ENCODE peak calls at places on chromosome 6, in six cellular contexts. One of them, this sample, is unnamed.
A peak's percentile ranks its signal among the peaks of the same experiment; 100 is the strongest.

GRCh38 chr6:15457121-15457646 is 205.6 kb downstream of the DTNBP1 start:
- DNase-seq in PC-9: no peak
- DNase-seq in adrenal gland: no peak
- DNase-seq in sigmoid colon: no peak
- DNase-seq in dorsolateral prefrontal cortex: no peak
- DNase-seq in pancreas: no peak
- DNase-seq in this sample: no peak

GRCh38 chr6:26286168-26286854 is 78.7 kb upstream of the BTN3A2 start:
- DNase-seq in PC-9: peak; percentile 61
- DNase-seq in adrenal gland: peak; percentile 75
- DNase-seq in sigmoid colon: peak; percentile 88
- DNase-seq in dorsolateral prefrontal cortex: peak; percentile 50
- DNase-seq in pancreas: no peak
- DNase-seq in this sample: peak; percentile 85

GRCh38 chr6:35475573-35475972 is 7.4 kb downstream of the RPL10A start:
- DNase-seq in PC-9: no peak
- DNase-seq in adrenal gland: no peak
- DNase-seq in sigmoid colon: no peak
- DNase-seq in dorsolateral prefrontal cortex: no peak
- DNase-seq in pancreas: no peak
- DNase-seq in this sample: no peak

GRCh38 chr6:166515072-166515810 is 71.2 kb downstream of the RAMACL start:
- DNase-seq in PC-9: peak; percentile 45
- DNase-seq in adrenal gland: no peak
- DNase-seq in sigmoid colon: no peak
- DNase-seq in dorsolateral prefrontal cortex: peak; percentile 76
- DNase-seq in pancreas: no peak
- DNase-seq in this sample: peak; percentile 69

GRCh38 chr6:116012966-116013365 is 47.7 kb downstream of the FRK start:
- DNase-seq in PC-9: no peak
- DNase-seq in adrenal gland: no peak
- DNase-seq in sigmoid colon: no peak
- DNase-seq in dorsolateral prefrontal cortex: no peak
- DNase-seq in pancreas: no peak
- DNase-seq in this sample: no peak

GRCh38 chr6:69957990-69958559 is 91.7 kb downstream of the COL19A1 start:
- DNase-seq in PC-9: no peak
- DNase-seq in adrenal gland: no peak
- DNase-seq in sigmoid colon: no peak
- DNase-seq in dorsolateral prefrontal cortex: no peak
- DNase-seq in pancreas: no peak
- DNase-seq in this sample: peak; percentile 3

GRCh38 chr6:113860165-113860955 is 3.2 kb downstream of the MARCKS start:
- DNase-seq in PC-9: no peak
- DNase-seq in adrenal gland: peak; percentile 41
- DNase-seq in sigmoid colon: peak; percentile 75
- DNase-seq in dorsolateral prefrontal cortex: no peak
- DNase-seq in pancreas: peak; percentile 76
- DNase-seq in this sample: peak; percentile 70

GRCh38 chr6:158459726-158460125 is 100.2 kb upstream of the TMEM181 start:
- DNase-seq in PC-9: no peak
- DNase-seq in adrenal gland: no peak
- DNase-seq in sigmoid colon: no peak
- DNase-seq in dorsolateral prefrontal cortex: no peak
- DNase-seq in pancreas: no peak
- DNase-seq in this sample: no peak

GRCh38 chr6:56806368-56806767 is 148.5 kb upstream of the BEND6 start:
- DNase-seq in PC-9: no peak
- DNase-seq in adrenal gland: no peak
- DNase-seq in sigmoid colon: no peak
- DNase-seq in dorsolateral prefrontal cortex: no peak
- DNase-seq in pancreas: no peak
- DNase-seq in this sample: no peak

GRCh38 chr6:947235-947934 is 254.4 kb upstream of the EXOC2 start:
- DNase-seq in PC-9: no peak
- DNase-seq in adrenal gland: no peak
- DNase-seq in sigmoid colon: no peak
- DNase-seq in dorsolateral prefrontal cortex: no peak
- DNase-seq in pancreas: no peak
- DNase-seq in this sample: no peak

GRCh38 chr6:27871919-27872633 is 40.1 kb downstream of the OR2B2 start:
- DNase-seq in PC-9: peak; percentile 85
- DNase-seq in adrenal gland: peak; percentile 85
- DNase-seq in sigmoid colon: peak; percentile 80
- DNase-seq in dorsolateral prefrontal cortex: no peak
- DNase-seq in pancreas: peak; percentile 77
- DNase-seq in this sample: peak; percentile 99

GRCh38 chr6:118649918-118650499 is 1.4 kb downstream of the CEP85L start:
- DNase-seq in PC-9: no peak
- DNase-seq in adrenal gland: no peak
- DNase-seq in sigmoid colon: no peak
- DNase-seq in dorsolateral prefrontal cortex: no peak
- DNase-seq in pancreas: no peak
- DNase-seq in this sample: no peak

GRCh38 chr6:118651282-118652050 is at the start of gene CEP85L:
- DNase-seq in PC-9: peak; percentile 84
- DNase-seq in adrenal gland: peak; percentile 94
- DNase-seq in sigmoid colon: peak; percentile 95
- DNase-seq in dorsolateral prefrontal cortex: peak; percentile 93
- DNase-seq in pancreas: peak; percentile 95
- DNase-seq in this sample: peak; percentile 81

GRCh38 chr6:118648866-118649554 is 2.4 kb downstream of the CEP85L start:
- DNase-seq in PC-9: no peak
- DNase-seq in adrenal gland: no peak
- DNase-seq in sigmoid colon: no peak
- DNase-seq in dorsolateral prefrontal cortex: no peak
- DNase-seq in pancreas: no peak
- DNase-seq in this sample: peak; percentile 21

GRCh38 chr6:118652051-118652699 is 784 bp upstream of the CEP85L start:
- DNase-seq in PC-9: no peak
- DNase-seq in adrenal gland: no peak
- DNase-seq in sigmoid colon: no peak
- DNase-seq in dorsolateral prefrontal cortex: peak; percentile 9
- DNase-seq in pancreas: no peak
- DNase-seq in this sample: no peak

DNA sequence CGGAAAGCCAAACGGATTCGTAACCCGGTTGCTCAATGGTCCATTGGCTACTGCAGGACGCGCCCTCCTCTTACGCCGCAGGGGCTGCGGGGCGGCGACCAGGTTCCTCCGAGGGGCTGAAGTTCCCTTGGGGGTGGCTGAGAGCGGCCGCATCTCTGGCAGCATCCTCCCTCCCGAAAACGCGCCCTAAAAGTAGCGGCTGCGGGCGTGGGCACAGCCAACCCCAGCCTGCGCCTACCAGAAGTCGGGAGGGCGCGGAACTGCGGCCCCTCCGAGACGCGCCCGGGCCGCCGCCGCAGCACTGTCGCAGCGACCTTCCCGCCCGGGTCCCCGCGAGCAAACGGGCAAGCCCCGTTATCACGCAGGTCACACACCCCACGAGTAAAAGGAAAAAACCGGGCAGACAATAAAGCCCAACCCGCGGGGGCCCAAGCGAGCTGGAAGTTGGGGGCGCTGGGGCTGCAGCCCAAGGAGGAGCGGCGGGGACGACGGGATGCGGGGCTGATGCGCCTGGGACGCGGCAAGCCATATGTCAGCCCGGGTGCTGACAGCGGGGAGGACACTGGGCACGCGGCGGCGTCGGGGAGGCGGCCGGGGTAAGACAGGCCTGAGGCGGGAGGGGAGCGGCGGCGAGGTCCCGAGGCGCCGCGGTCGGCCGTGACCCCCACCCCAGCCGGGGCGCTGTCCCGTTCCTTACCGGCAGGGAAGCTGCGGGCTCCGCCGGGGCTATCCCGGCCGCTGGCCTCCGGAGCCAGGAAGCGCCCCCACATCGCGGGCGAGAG is 700 bp downstream of the CEP85L start:
- DNase-seq in PC-9: peak; percentile 15
- DNase-seq in adrenal gland: peak; percentile 56
- DNase-seq in sigmoid colon: peak; percentile 82
- DNase-seq in dorsolateral prefrontal cortex: peak; percentile 53
- DNase-seq in pancreas: peak; percentile 85
- DNase-seq in this sample: peak; percentile 56
- TF ChIP-seq CTCF in PC-9: no peak
- TF ChIP-seq CTCF in adrenal gland: no peak
- TF ChIP-seq CTCF in sigmoid colon: no peak
- TF ChIP-seq CTCF in dorsolateral prefrontal cortex: peak; percentile 38
- TF ChIP-seq CTCF in pancreas: no peak
- TF ChIP-seq CTCF in this sample: peak; percentile 14

DNA sequence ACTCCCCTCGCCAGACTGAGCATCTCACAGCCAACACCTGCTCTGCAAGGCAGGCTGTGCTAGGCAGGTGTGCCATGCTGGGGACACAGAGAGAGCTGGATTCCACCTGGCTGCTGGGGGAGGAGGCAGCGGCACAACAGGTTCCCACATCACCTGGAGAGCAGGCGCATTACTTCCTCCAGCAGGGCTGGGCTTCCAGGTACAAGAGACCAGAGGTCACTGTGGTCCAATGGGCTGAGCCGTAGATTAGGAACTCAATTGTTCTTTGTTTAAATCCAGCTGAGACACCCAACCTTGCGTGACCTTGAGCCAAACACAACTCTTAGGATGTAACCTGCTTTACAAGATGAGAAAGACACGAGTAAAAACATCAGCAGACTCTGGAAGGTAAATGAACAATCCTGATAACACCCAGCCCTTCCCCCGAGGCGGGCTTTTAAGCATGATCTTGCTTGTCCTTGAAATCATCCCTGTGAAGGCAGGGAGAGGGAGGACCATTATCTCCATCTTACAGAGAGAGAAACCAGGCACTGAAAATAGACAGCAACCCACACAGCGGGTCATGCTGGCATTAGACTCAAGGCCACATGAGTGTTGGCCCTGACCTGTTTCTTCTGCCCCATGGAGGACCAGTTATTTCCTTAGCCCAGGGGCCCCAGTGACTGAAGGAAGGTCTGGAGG is 216.5 kb upstream of the RREB1 start:
- DNase-seq in PC-9: no peak
- DNase-seq in adrenal gland: no peak
- DNase-seq in sigmoid colon: no peak
- DNase-seq in dorsolateral prefrontal cortex: no peak
- DNase-seq in pancreas: no peak
- DNase-seq in this sample: no peak
- H3K4me3 ChIP-seq in PC-9: no peak overlapping the region
- H3K4me3 ChIP-seq in adrenal gland: no peak overlapping the region
- H3K4me3 ChIP-seq in sigmoid colon: no peak overlapping the region
- H3K4me3 ChIP-seq in dorsolateral prefrontal cortex: no peak overlapping the region
- H3K4me3 ChIP-seq in pancreas: no peak overlapping the region
- H3K4me3 ChIP-seq in this sample: no peak overlapping the region

GRCh38 chr6:3888153-3888957 is 39.2 kb downstream of the FAM50B start:
- DNase-seq in PC-9: peak; percentile 48
- DNase-seq in adrenal gland: no peak
- DNase-seq in sigmoid colon: no peak
- DNase-seq in dorsolateral prefrontal cortex: no peak
- DNase-seq in pancreas: no peak
- DNase-seq in this sample: peak; percentile 52

GRCh38 chr6:3882865-3883264 is 33.7 kb downstream of the FAM50B start:
- DNase-seq in PC-9: no peak
- DNase-seq in adrenal gland: no peak
- DNase-seq in sigmoid colon: no peak
- DNase-seq in dorsolateral prefrontal cortex: no peak
- DNase-seq in pancreas: no peak
- DNase-seq in this sample: peak; percentile 97

GRCh38 chr6:3884007-3884745 is 35.0 kb downstream of the FAM50B start:
- DNase-seq in PC-9: peak; percentile 49
- DNase-seq in adrenal gland: no peak
- DNase-seq in sigmoid colon: no peak
- DNase-seq in dorsolateral prefrontal cortex: no peak
- DNase-seq in pancreas: no peak
- DNase-seq in this sample: peak; percentile 75

GRCh38 chr6:3885262-3886036 is 36.3 kb downstream of the FAM50B start:
- DNase-seq in PC-9: peak; percentile 29
- DNase-seq in adrenal gland: no peak
- DNase-seq in sigmoid colon: no peak
- DNase-seq in dorsolateral prefrontal cortex: no peak
- DNase-seq in pancreas: no peak
- DNase-seq in this sample: no peak

DNA sequence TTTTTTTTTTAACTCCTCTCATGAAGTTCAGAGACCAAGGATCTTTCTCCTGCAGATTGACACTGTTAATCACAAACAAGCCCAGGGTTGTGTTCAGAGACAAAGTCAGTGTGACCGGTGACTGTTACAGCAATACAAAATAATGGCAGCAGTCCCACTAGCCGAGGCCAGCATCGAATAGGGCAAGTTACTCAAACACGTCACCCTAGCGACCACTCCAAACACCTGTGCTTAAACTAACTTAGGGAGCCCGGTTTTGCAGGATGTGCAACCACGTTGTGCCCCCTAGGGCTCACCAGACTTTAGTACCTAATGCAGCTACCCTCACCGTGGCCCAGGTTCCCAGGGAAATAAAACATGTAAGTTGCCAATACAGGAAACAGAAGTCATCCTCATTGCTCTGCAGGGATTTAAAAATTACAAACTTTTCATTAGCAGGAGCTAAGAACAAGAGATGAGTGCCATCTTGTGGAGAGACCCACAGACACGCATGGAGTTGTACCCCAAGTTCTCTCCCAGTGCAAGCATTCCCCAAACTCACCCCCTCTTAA is 38.1 kb downstream of the FAM50B start:
- DNase-seq in PC-9: peak; percentile 28
- DNase-seq in adrenal gland: no peak
- DNase-seq in sigmoid colon: no peak
- DNase-seq in dorsolateral prefrontal cortex: no peak
- DNase-seq in pancreas: no peak
- DNase-seq in this sample: peak; percentile 66
- TF ChIP-seq CTCF in PC-9: peak; percentile 37
- TF ChIP-seq CTCF in adrenal gland: peak; percentile 20
- TF ChIP-seq CTCF in sigmoid colon: peak; percentile 47
- TF ChIP-seq CTCF in dorsolateral prefrontal cortex: peak; percentile 72
- TF ChIP-seq CTCF in pancreas: no peak
- TF ChIP-seq CTCF in this sample: peak; percentile 48

DNA sequence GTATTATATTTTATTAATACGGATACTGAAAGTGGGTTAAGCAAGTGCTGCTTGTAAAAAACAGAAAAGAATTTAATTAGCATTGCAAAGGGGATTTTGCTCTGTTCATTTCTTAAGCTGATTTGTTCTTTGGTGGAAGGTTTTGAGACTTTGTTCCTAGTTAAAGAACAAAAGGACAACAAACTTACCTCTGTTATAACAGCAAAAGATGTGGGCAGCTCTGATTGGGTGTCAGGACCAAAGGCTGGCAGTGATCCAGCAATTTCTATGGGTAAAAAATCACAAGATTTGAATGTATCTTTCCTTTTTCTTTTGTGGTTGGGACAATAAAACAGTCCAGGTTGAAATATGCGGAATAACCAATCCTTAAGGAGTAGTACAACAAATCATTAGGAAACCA is 68.8 kb downstream of the IMPG1 start:
- DNase-seq in PC-9: no peak
- DNase-seq in adrenal gland: no peak
- DNase-seq in sigmoid colon: no peak
- DNase-seq in dorsolateral prefrontal cortex: no peak
- DNase-seq in pancreas: no peak
- DNase-seq in this sample: no peak
- H3K4me3 ChIP-seq in PC-9: no peak overlapping the region
- H3K4me3 ChIP-seq in adrenal gland: no peak overlapping the region
- H3K4me3 ChIP-seq in sigmoid colon: no peak overlapping the region
- H3K4me3 ChIP-seq in dorsolateral prefrontal cortex: no peak overlapping the region
- H3K4me3 ChIP-seq in pancreas: no peak overlapping the region
- H3K4me3 ChIP-seq in this sample: no peak overlapping the region

GRCh38 chr6:71419954-71420692 is 131.5 kb downstream of the OGFRL1 start:
- DNase-seq in PC-9: peak; percentile 43
- DNase-seq in adrenal gland: peak; percentile 61
- DNase-seq in sigmoid colon: peak; percentile 77
- DNase-seq in dorsolateral prefrontal cortex: peak; percentile 30
- DNase-seq in pancreas: peak; percentile 74
- DNase-seq in this sample: no peak
- TF ChIP-seq CTCF in PC-9: no peak
- TF ChIP-seq CTCF in adrenal gland: no peak
- TF ChIP-seq CTCF in sigmoid colon: peak; percentile 14
- TF ChIP-seq CTCF in dorsolateral prefrontal cortex: no peak
- TF ChIP-seq CTCF in pancreas: no peak
- TF ChIP-seq CTCF in this sample: peak; percentile 10

GRCh38 chr6:9517806-9518205 is 897.1 kb downstream of the TFAP2A start:
- DNase-seq in PC-9: no peak
- DNase-seq in adrenal gland: no peak
- DNase-seq in sigmoid colon: no peak
- DNase-seq in dorsolateral prefrontal cortex: no peak
- DNase-seq in pancreas: no peak
- DNase-seq in this sample: no peak
- H3K4me3 ChIP-seq in PC-9: no peak overlapping the region
- H3K4me3 ChIP-seq in adrenal gland: no peak overlapping the region
- H3K4me3 ChIP-seq in sigmoid colon: no peak overlapping the region
- H3K4me3 ChIP-seq in dorsolateral prefrontal cortex: no peak overlapping the region
- H3K4me3 ChIP-seq in pancreas: no peak overlapping the region
- H3K4me3 ChIP-seq in this sample: no peak overlapping the region